ENCODE peak calls at places on chromosomes 4 and X, in nine cellular contexts. V, G, F, P, Y, A, U, R and X are unnamed samples.
A peak's percentile ranks its signal among the peaks of the same experiment; 100 is the strongest.

GRCh38 chr4:148961526-148961925 is 519.3 kb upstream of the NR3C2 start:
- DNase-seq in Y (no peak), A (no peak), G (no peak), R (no peak), V (no peak), F (no peak), U (no peak), P (no peak), X (no peak)

GRCh38 chr4:72313121-72313520 is 255.9 kb downstream of the ADAMTS3 start:
- DNase-seq in V (no peak), U (no peak), F (no peak), P (no peak), G (no peak), Y (no peak), R (no peak), A (no peak), X (no peak)

GRCh38 chrX:136260801-136261200 is 9.6 kb upstream of the MAP7D3 start:
- DNase-seq in F (peak; percentile 78), G (no peak), U (peak; percentile 84), A (no peak), V (no peak), R (no peak), Y (peak; percentile 75), P (no peak), X (peak; percentile 66)

GRCh38 chr4:85762204-85762884 is 287.4 kb downstream of the ARHGAP24 start:
- DNase-seq in P (no peak), U (peak; percentile 93), G (no peak), R (no peak), F (peak; percentile 99), Y (peak; percentile 88), V (no peak), A (no peak), X (peak; percentile 93)

GRCh38 chrX:65745992-65746391 is 78.5 kb downstream of the MSN start:
- DNase-seq in P (no peak), A (no peak), U (no peak), R (no peak), F (no peak), V (no peak), G (no peak), Y (no peak), X (peak; percentile 19)

GRCh38 chrX:82589410-82589809 is 918.7 kb upstream of the POU3F4 start:
- DNase-seq in R (no peak), A (no peak), G (no peak), F (no peak), V (no peak), P (no peak), Y (peak; percentile 52), U (peak; percentile 8), X (no peak)

GRCh38 chr4:122666527-122667245 is 45.8 kb upstream of the IL21 start:
- DNase-seq in V (no peak), R (no peak), U (peak; percentile 96), F (peak; percentile 71), A (no peak), P (peak; percentile 10), G (no peak), Y (peak; percentile 95), X (peak; percentile 93)

GRCh38 chr4:16758206-16758605 is 140.2 kb downstream of the LDB2 start:
- DNase-seq in R (no peak), Y (no peak), F (no peak), P (no peak), U (no peak), G (no peak), A (no peak), V (no peak), X (no peak)

GRCh38 chr4:150581611-150582010 is 340 bp upstream of the MAB21L2 start:
- DNase-seq in V (peak; percentile 50), P (no peak), Y (peak; percentile 76), U (no peak), F (no peak), A (peak; percentile 54), G (peak; percentile 65), R (no peak), X (peak; percentile 71)

DNA sequence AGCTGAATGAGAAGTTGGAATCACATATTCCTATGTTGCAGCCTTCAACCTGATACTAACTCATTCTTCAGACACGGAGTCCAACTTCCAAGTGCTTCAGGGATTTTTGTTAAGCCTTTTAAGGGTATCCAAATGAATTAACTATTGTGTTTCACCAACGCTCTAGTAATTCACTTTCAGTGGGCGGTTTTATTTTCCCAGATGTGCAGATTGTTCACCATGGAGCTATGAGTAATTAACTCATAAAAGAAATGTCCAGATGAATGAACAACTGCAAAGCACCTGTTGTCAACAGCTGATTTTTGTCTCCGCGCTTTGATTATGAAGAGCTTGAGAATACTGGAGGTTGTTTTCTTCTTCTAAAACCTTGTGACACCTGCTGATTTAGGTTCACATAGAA is 187.6 kb downstream of the CBR4 start:
- DNase-seq in V (no peak), A (no peak), G (no peak), U (no peak), F (no peak), P (no peak), Y (no peak), R (no peak), X (no peak)
- H3K4me3 ChIP-seq in V (no peak overlapping the region), A (no peak overlapping the region), G (no peak overlapping the region), U (no peak overlapping the region), F (no peak overlapping the region), P (no peak overlapping the region), Y (no peak overlapping the region), R (no peak overlapping the region), X (no peak overlapping the region)

GRCh38 chrX:44997888-44998287 is 124.9 kb downstream of the KDM6A start:
- DNase-seq in Y (no peak), A (no peak), U (no peak), R (no peak), P (no peak), V (no peak), F (no peak), G (no peak), X (no peak)
- H3K4me3 ChIP-seq in Y (no peak overlapping the region), A (no peak overlapping the region), U (no peak overlapping the region), R (no peak overlapping the region), P (no peak overlapping the region), V (no peak overlapping the region), F (no peak overlapping the region), G (no peak overlapping the region), X (no peak overlapping the region)

DNA sequence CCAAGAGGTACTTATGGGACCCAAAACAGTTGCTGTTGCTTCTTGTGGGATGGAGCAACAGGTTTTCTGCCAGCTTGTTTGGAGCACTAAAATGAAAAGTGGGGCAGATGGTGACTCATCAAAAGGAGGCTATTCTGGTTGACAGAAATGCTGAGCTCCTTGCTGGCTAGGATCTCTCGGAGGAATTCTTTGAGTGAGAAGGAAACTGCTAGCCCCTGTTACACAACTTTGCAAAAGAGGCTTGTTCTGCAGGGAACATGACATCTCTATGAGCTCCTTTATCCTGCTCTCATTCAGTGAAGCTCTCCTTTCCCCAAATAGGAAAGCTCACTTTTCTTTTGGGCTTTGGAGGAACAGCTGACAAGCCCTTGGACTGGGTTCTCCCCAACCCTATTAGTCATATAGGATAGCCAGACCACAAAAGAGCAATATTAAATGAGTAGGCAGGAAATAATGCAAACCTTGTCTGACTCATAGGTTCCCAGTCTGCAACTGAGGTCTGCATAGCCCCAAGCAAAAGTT is 108.3 kb downstream of the CDS1 start:
- DNase-seq in V (no peak), A (no peak), U (peak; percentile 97), Y (peak; percentile 97), P (no peak), F (peak; percentile 76), G (no peak), R (no peak), X (peak; percentile 95)
- H3K4me3 ChIP-seq in V (no peak overlapping the region), A (no peak overlapping the region), U (no peak overlapping the region), Y (no peak overlapping the region), P (no peak overlapping the region), F (no peak overlapping the region), G (no peak overlapping the region), R (no peak overlapping the region), X (no peak overlapping the region)

DNA sequence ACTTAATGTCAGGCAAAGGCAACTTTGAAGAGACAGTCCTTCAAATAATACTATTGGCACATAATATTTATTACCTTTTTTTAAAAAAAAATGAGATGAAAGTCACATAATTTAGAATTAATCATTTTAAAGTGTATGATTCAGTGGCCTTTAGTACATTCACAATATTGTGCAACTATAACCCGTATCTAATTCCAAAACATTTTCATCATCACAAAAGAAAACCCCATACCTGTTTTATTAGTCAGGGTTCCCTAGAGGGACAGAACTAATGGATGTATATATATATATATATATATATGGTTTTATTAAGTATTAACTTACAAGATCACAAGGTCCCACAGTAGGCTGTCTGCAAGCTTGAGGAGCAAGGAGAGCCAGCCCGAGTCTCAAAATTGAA is 94.8 kb upstream of the TEX13A start:
- DNase-seq in Y (no peak), F (no peak), R (no peak), V (no peak), P (no peak), G (no peak), A (no peak), U (peak; percentile 70), X (peak; percentile 43)
- H3K4me3 ChIP-seq in Y (no peak overlapping the region), F (no peak overlapping the region), R (no peak overlapping the region), V (no peak overlapping the region), P (no peak overlapping the region), G (no peak overlapping the region), A (no peak overlapping the region), U (no peak overlapping the region), X (no peak overlapping the region)

GRCh38 chr4:1113311-1114009 is at the start of gene RNF212:
- DNase-seq in U (peak; percentile 9), F (peak; percentile 23), P (peak; percentile 39), Y (no peak), V (peak; percentile 55), G (no peak), A (peak; percentile 80), R (peak; percentile 83), X (peak; percentile 6)
- H3K4me3 ChIP-seq in U (peak within 1 kb of the TSS; percentile 44), F (peak within 1 kb of the TSS; percentile 48), P (no peak within 1 kb of the TSS), Y (no peak within 1 kb of the TSS), V (no peak within 1 kb of the TSS), G (peak within 1 kb of the TSS; percentile 78), A (peak within 1 kb of the TSS; percentile 49), R (peak within 1 kb of the TSS; percentile 48), X (peak within 1 kb of the TSS; percentile 38)

DNA sequence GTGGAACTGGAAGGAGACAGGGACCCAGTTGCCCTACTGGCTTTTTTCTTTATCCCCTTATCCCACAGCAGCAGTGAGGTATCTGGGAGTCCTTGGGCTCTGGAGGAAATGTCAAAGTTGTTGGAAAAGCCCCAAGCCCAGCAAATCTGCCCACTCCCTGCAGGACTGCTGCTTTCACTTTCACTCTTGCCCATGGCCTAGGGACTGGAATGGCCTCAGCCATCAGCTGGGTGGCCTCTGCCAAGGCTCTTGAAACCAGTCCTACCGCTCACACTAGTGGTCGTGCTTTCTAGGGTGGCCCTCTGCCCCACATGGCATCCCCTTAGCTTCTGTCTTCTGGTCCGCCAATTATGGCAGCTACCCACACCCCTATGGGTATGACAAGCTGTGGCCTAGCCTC is 9.7 kb upstream of the RHOXF1 start:
- DNase-seq in U (peak; percentile 10), F (peak; percentile 1), R (no peak), P (no peak), Y (no peak), V (no peak), G (no peak), A (no peak), X (no peak)
- H3K4me3 ChIP-seq in U (no peak overlapping the region), F (no peak overlapping the region), R (no peak overlapping the region), P (no peak overlapping the region), Y (no peak overlapping the region), V (no peak overlapping the region), G (no peak overlapping the region), A (no peak overlapping the region), X (no peak overlapping the region)